ENCODE peak calls at places on chromosomes 3 and 15, in four cellular contexts. One of them, this sample, is unnamed.

GRCh38 chr3:103960819-103961218 is 1405.9 kb upstream of the ALCAM start:
- DNase-seq in heart left ventricle: no peak
- DNase-seq in gastrocnemius medialis: no peak
- DNase-seq in testis: no peak
- DNase-seq in this sample: no peak

GRCh38 chr3:194249323-194250103 is 101.6 kb downstream of the CPN2 start:
- DNase-seq in heart left ventricle: no peak
- DNase-seq in gastrocnemius medialis: no peak
- DNase-seq in testis: no peak
- DNase-seq in this sample: no peak

GRCh38 chr3:172201136-172201989 is 162.0 kb downstream of the FNDC3B start:
- DNase-seq in heart left ventricle: peak
- DNase-seq in gastrocnemius medialis: peak
- DNase-seq in testis: peak
- DNase-seq in this sample: peak

GRCh38 chr15:68234060-68234459 is 4.5 kb upstream of the CLN6 start:
- DNase-seq in heart left ventricle: no peak
- DNase-seq in gastrocnemius medialis: no peak
- DNase-seq in testis: no peak
- DNase-seq in this sample: no peak

GRCh38 chr15:95162069-95162468 is 930.7 kb downstream of the MCTP2 start:
- DNase-seq in heart left ventricle: no peak
- DNase-seq in gastrocnemius medialis: no peak
- DNase-seq in testis: no peak
- DNase-seq in this sample: no peak

GRCh38 chr3:168071535-168071934 is 24.2 kb downstream of the GOLIM4 start:
- DNase-seq in heart left ventricle: no peak
- DNase-seq in gastrocnemius medialis: no peak
- DNase-seq in testis: no peak
- DNase-seq in this sample: no peak

GRCh38 chr3:123745184-123745855 is 138.8 kb downstream of the MYLK start:
- DNase-seq in heart left ventricle: no peak
- DNase-seq in gastrocnemius medialis: no peak
- DNase-seq in testis: no peak
- DNase-seq in this sample: no peak

GRCh38 chr15:95558131-95558530 is 772.4 kb upstream of the NR2F2 start:
- DNase-seq in heart left ventricle: no peak
- DNase-seq in gastrocnemius medialis: no peak
- DNase-seq in testis: no peak
- DNase-seq in this sample: no peak

GRCh38 chr3:1987983-1988382 is 110.7 kb upstream of the CNTN4 start:
- DNase-seq in heart left ventricle: no peak
- DNase-seq in gastrocnemius medialis: no peak
- DNase-seq in testis: peak
- DNase-seq in this sample: peak

GRCh38 chr3:37751967-37752660 is 109.6 kb upstream of the CTDSPL start:
- DNase-seq in heart left ventricle: no peak
- DNase-seq in gastrocnemius medialis: no peak
- DNase-seq in testis: no peak
- DNase-seq in this sample: no peak

GRCh38 chr15:100330221-100330620 is 11.6 kb downstream of the ADAMTS17 start:
- DNase-seq in heart left ventricle: no peak
- DNase-seq in gastrocnemius medialis: no peak
- DNase-seq in testis: no peak
- DNase-seq in this sample: no peak

GRCh38 chr3:71421820-71422566 is 161.5 kb downstream of the FOXP1 start:
- DNase-seq in heart left ventricle: no peak
- DNase-seq in gastrocnemius medialis: no peak
- DNase-seq in testis: no peak
- DNase-seq in this sample: no peak

GRCh38 chr3:58668247-58668646 is 1.7 kb upstream of the FAM3D start:
- DNase-seq in heart left ventricle: no peak
- DNase-seq in gastrocnemius medialis: no peak
- DNase-seq in testis: no peak
- DNase-seq in this sample: peak

GRCh38 chr15:90598053-90598577 is 68.4 kb downstream of the CRTC3 start:
- DNase-seq in heart left ventricle: peak
- DNase-seq in gastrocnemius medialis: peak
- DNase-seq in testis: peak
- DNase-seq in this sample: peak
- TF ChIP-seq POLR2A in heart left ventricle: no peak
- TF ChIP-seq POLR2A in gastrocnemius medialis: no peak
- TF ChIP-seq POLR2A in testis: no peak
- TF ChIP-seq POLR2A in this sample: no peak

GRCh38 chr15:78060232-78060631 is 17.3 kb downstream of the TBC1D2B start:
- DNase-seq in heart left ventricle: no peak
- DNase-seq in gastrocnemius medialis: no peak
- DNase-seq in testis: no peak
- DNase-seq in this sample: no peak
- H3K27ac ChIP-seq in heart left ventricle: no peak
- H3K27ac ChIP-seq in gastrocnemius medialis: peak
- H3K27ac ChIP-seq in testis: peak
- H3K27ac ChIP-seq in this sample: peak

GRCh38 chr3:45545476-45545875 is 49.1 kb upstream of the LIMD1 start:
- DNase-seq in heart left ventricle: peak
- DNase-seq in gastrocnemius medialis: peak
- DNase-seq in testis: no peak
- DNase-seq in this sample: no peak
- TF ChIP-seq POLR2A in heart left ventricle: no peak
- TF ChIP-seq POLR2A in gastrocnemius medialis: peak
- TF ChIP-seq POLR2A in testis: no peak
- TF ChIP-seq POLR2A in this sample: no peak

DNA sequence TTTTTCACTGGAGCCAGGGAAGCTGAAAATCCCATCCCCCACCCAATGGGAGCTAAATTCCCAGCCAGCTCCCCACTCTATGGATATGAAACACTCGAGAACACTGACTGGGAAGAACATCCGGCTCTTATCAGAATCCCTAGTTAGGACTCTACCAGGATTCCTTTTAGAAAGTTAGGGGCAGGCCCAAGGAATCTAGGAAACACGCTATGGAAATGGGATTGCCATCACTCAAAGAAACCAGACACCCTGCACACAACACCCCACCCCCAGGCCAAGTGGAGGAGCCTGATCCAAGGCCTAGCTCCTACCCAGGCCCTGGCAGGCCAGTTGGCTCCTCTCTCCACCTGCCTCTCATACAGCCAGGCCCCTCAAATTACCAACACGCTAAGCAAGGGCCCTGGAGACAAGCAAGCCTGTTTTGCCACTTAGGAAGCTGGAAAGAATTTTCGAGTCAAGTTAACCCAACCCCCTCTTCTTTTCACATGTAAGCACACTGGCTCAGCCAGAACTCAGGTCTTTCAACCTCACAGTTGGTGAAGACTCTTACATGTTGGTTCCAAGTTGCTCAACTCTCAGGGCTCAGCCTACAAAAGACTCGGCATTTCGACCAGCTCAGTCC is 75.5 kb downstream of the RBPMS2 start:
- DNase-seq in heart left ventricle: peak
- DNase-seq in gastrocnemius medialis: peak
- DNase-seq in testis: no peak
- DNase-seq in this sample: no peak
- H3K27ac ChIP-seq in heart left ventricle: peak
- H3K27ac ChIP-seq in gastrocnemius medialis: peak
- H3K27ac ChIP-seq in testis: peak
- H3K27ac ChIP-seq in this sample: peak

GRCh38 chr3:121834079-121834730 is 655 bp downstream of the IQCB1 start:
- DNase-seq in heart left ventricle: no peak
- DNase-seq in gastrocnemius medialis: no peak
- DNase-seq in testis: peak
- DNase-seq in this sample: peak

GRCh38 chr3:121839962-121840361 is 5.0 kb downstream of the EAF2 start:
- DNase-seq in heart left ventricle: no peak
- DNase-seq in gastrocnemius medialis: no peak
- DNase-seq in testis: no peak
- DNase-seq in this sample: no peak

GRCh38 chr3:121836069-121836468 is 1.1 kb downstream of the EAF2 start:
- DNase-seq in heart left ventricle: no peak
- DNase-seq in gastrocnemius medialis: no peak
- DNase-seq in testis: no peak
- DNase-seq in this sample: no peak

GRCh38 chr3:121834734-121835709 is at the start of the genes EAF2 and IQCB1:
- DNase-seq in heart left ventricle: peak
- DNase-seq in gastrocnemius medialis: peak
- DNase-seq in testis: peak
- DNase-seq in this sample: peak
- TF ChIP-seq POLR2A in heart left ventricle: peak
- TF ChIP-seq POLR2A in gastrocnemius medialis: peak
- TF ChIP-seq POLR2A in testis: peak
- TF ChIP-seq POLR2A in this sample: peak

GRCh38 chr3:178966299-178967183 is 105.1 kb downstream of the ZMAT3 start:
- DNase-seq in heart left ventricle: no peak
- DNase-seq in gastrocnemius medialis: no peak
- DNase-seq in testis: peak
- DNase-seq in this sample: no peak
- H3K27ac ChIP-seq in heart left ventricle: no peak
- H3K27ac ChIP-seq in gastrocnemius medialis: peak
- H3K27ac ChIP-seq in testis: no peak
- H3K27ac ChIP-seq in this sample: no peak

DNA sequence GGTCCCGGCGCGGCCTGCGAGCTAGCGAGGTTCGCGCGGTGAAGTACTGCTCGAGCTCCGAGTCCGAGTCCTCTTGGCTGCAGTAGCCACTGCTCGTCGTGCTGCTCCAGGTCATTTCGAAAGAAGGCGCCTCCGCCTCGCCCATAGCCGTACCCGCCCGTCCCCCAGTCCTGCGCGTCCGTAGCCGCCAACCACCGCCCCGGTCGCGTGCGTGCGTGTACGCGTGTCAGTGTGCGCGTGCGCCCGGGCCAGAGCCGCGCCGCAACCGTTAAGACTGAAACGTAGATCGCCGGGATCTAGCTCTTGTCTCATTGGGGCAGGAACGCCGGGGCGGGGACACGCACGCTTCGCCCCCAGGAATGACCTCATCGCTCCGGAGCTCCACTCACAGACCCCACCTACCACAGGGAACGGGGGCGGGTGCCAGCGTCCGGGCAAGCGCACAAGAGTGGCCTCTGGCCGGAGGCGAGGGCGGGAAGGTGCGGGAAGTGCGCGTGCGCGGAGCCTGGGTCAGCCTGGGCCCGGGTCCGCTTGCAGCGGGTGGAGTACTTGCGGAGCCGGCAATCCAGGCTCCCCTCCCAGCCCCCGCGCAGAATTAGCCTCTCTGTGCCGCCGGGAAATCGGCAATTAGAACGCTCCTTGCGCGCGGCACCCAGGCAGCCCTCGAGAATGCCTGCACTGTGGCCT is 3.3 kb downstream of the RASSF1 start:
- DNase-seq in heart left ventricle: peak
- DNase-seq in gastrocnemius medialis: peak
- DNase-seq in testis: peak
- DNase-seq in this sample: peak
- TF ChIP-seq POLR2A in heart left ventricle: peak
- TF ChIP-seq POLR2A in gastrocnemius medialis: peak
- TF ChIP-seq POLR2A in testis: peak
- TF ChIP-seq POLR2A in this sample: peak

DNA sequence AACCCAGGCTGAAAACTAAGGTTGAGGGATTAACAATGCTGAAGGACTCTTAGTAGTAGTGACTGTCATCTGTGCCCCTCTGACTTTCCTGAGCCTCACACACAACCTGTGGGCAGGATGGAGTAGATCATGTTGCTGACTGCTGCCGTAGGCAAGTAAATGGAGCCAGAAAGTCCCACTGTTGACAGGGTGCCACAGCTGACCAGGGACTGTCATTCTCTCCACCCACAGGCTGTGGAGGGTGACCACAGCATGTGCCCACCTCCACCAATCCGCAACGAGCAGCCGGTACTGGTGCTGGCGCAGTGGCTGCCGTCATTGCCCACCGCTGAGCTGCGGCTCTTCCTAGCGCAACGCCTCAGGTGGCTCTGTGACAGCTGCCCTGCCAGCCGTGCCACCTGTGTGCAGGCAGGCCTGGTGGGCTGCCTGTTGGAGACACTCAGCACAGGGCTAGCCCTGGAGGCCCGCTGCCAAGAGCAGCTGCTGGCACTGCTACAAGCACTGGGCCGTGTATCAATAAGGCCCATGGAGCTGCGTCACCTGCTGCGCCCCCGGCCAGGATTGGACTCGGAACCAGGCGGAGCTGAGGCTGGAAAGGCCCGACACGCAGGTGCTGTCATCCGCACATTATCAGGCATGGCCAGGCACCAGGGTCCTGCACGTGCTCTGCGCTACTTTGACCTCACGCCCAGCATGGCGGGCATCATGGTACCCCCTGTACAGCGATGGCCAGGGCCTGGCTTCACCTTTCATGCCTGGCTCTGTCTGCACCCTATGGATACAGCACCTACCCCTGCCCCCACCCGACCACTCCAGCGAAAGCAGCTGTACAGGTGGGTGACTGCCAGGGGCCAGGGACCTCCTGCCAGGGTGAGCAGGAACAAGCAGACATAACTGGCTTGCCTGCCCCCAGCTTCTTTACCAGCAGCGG is 15.6 kb downstream of the NBEAL2 start:
- DNase-seq in heart left ventricle: no peak
- DNase-seq in gastrocnemius medialis: no peak
- DNase-seq in testis: no peak
- DNase-seq in this sample: no peak
- H3K27ac ChIP-seq in heart left ventricle: no peak
- H3K27ac ChIP-seq in gastrocnemius medialis: no peak
- H3K27ac ChIP-seq in testis: no peak
- H3K27ac ChIP-seq in this sample: no peak